ENCODE peak calls at places on chromosomes 6 and 20, in eight cellular contexts. One of them, this sample, is unnamed.

GRCh38 chr6:29631860-29632731 is 887 bp downstream of the GABBR1 start:
- DNase-seq in endothelial cell: peak
- DNase-seq in left ventricle myocardium inferior: peak
- DNase-seq in astrocyte of the spinal cord: peak
- DNase-seq in AG04450: no peak
- DNase-seq in B cell: peak
- DNase-seq in heart right ventricle: peak
- DNase-seq in ovary: peak
- DNase-seq in this sample: no peak

GRCh38 chr6:111789593-111789992 is 83.7 kb downstream of the FYN start:
- DNase-seq in ovary: no peak
- DNase-seq in AG04450: no peak
- DNase-seq in astrocyte of the spinal cord: no peak
- DNase-seq in B cell: no peak
- DNase-seq in endothelial cell: no peak
- DNase-seq in heart right ventricle: no peak
- DNase-seq in left ventricle myocardium inferior: peak
- DNase-seq in this sample: no peak

GRCh38 chr6:153956807-153957206 is 82.2 kb upstream of the OPRM1 start:
- DNase-seq in heart right ventricle: no peak
- DNase-seq in endothelial cell: no peak
- DNase-seq in AG04450: no peak
- DNase-seq in left ventricle myocardium inferior: no peak
- DNase-seq in astrocyte of the spinal cord: no peak
- DNase-seq in ovary: no peak
- DNase-seq in B cell: no peak
- DNase-seq in this sample: no peak

GRCh38 chr20:62019881-62020492 is 45.7 kb downstream of the TAF4 start:
- DNase-seq in heart right ventricle: peak
- DNase-seq in AG04450: no peak
- DNase-seq in ovary: peak
- DNase-seq in endothelial cell: no peak
- DNase-seq in B cell: no peak
- DNase-seq in left ventricle myocardium inferior: peak
- DNase-seq in astrocyte of the spinal cord: no peak
- DNase-seq in this sample: no peak

GRCh38 chr6:140433072-140433471 is 1058.6 kb upstream of the CITED2 start:
- DNase-seq in AG04450: no peak
- DNase-seq in ovary: no peak
- DNase-seq in B cell: no peak
- DNase-seq in astrocyte of the spinal cord: no peak
- DNase-seq in heart right ventricle: no peak
- DNase-seq in left ventricle myocardium inferior: no peak
- DNase-seq in endothelial cell: no peak
- DNase-seq in this sample: no peak

GRCh38 chr20:63067266-63067635 is 60.5 kb upstream of the BHLHE23 start:
- DNase-seq in ovary: no peak
- DNase-seq in B cell: no peak
- DNase-seq in endothelial cell: no peak
- DNase-seq in astrocyte of the spinal cord: no peak
- DNase-seq in AG04450: no peak
- DNase-seq in heart right ventricle: peak
- DNase-seq in left ventricle myocardium inferior: no peak
- DNase-seq in this sample: no peak

GRCh38 chr6:115838763-115839401 is 221.8 kb downstream of the FRK start:
- DNase-seq in endothelial cell: peak
- DNase-seq in heart right ventricle: no peak
- DNase-seq in ovary: no peak
- DNase-seq in B cell: no peak
- DNase-seq in left ventricle myocardium inferior: no peak
- DNase-seq in AG04450: no peak
- DNase-seq in astrocyte of the spinal cord: peak
- DNase-seq in this sample: peak

GRCh38 chr20:38840053-38840893 is 34.8 kb downstream of the PPP1R16B start:
- DNase-seq in heart right ventricle: no peak
- DNase-seq in B cell: no peak
- DNase-seq in left ventricle myocardium inferior: no peak
- DNase-seq in ovary: no peak
- DNase-seq in AG04450: no peak
- DNase-seq in astrocyte of the spinal cord: no peak
- DNase-seq in endothelial cell: no peak
- DNase-seq in this sample: no peak

GRCh38 chr6:129162605-129163004 is 279.7 kb downstream of the LAMA2 start:
- DNase-seq in left ventricle myocardium inferior: no peak
- DNase-seq in ovary: no peak
- DNase-seq in heart right ventricle: no peak
- DNase-seq in astrocyte of the spinal cord: no peak
- DNase-seq in endothelial cell: no peak
- DNase-seq in B cell: no peak
- DNase-seq in AG04450: no peak
- DNase-seq in this sample: no peak

GRCh38 chr20:34515484-34516037 is 661 bp upstream of the DYNLRB1 start:
- DNase-seq in AG04450: no peak
- DNase-seq in endothelial cell: peak
- DNase-seq in ovary: peak
- DNase-seq in B cell: peak
- DNase-seq in left ventricle myocardium inferior: peak
- DNase-seq in astrocyte of the spinal cord: peak
- DNase-seq in heart right ventricle: peak
- DNase-seq in this sample: peak

GRCh38 chr6:167581637-167582036 is 245.1 kb upstream of the AFDN start:
- DNase-seq in astrocyte of the spinal cord: no peak
- DNase-seq in heart right ventricle: no peak
- DNase-seq in endothelial cell: no peak
- DNase-seq in ovary: no peak
- DNase-seq in left ventricle myocardium inferior: no peak
- DNase-seq in B cell: no peak
- DNase-seq in AG04450: no peak
- DNase-seq in this sample: no peak

GRCh38 chr6:139764498-139764986 is 390.1 kb upstream of the CITED2 start:
- DNase-seq in ovary: peak
- DNase-seq in AG04450: peak
- DNase-seq in left ventricle myocardium inferior: no peak
- DNase-seq in endothelial cell: no peak
- DNase-seq in heart right ventricle: no peak
- DNase-seq in astrocyte of the spinal cord: peak
- DNase-seq in B cell: no peak
- DNase-seq in this sample: peak

GRCh38 chr6:155389130-155389529 is 66.5 kb downstream of the NOX3 start:
- DNase-seq in left ventricle myocardium inferior: no peak
- DNase-seq in astrocyte of the spinal cord: no peak
- DNase-seq in ovary: no peak
- DNase-seq in B cell: no peak
- DNase-seq in endothelial cell: no peak
- DNase-seq in heart right ventricle: no peak
- DNase-seq in AG04450: no peak
- DNase-seq in this sample: no peak

GRCh38 chr6:69693749-69694148 is 103.1 kb downstream of the LMBRD1 start:
- DNase-seq in AG04450: no peak
- DNase-seq in heart right ventricle: no peak
- DNase-seq in astrocyte of the spinal cord: peak
- DNase-seq in ovary: no peak
- DNase-seq in B cell: no peak
- DNase-seq in left ventricle myocardium inferior: no peak
- DNase-seq in endothelial cell: no peak
- DNase-seq in this sample: no peak

GRCh38 chr6:75351570-75351969 is 67.0 kb upstream of the TMEM30A start:
- DNase-seq in ovary: no peak
- DNase-seq in endothelial cell: no peak
- DNase-seq in left ventricle myocardium inferior: no peak
- DNase-seq in heart right ventricle: no peak
- DNase-seq in astrocyte of the spinal cord: no peak
- DNase-seq in AG04450: no peak
- DNase-seq in B cell: no peak
- DNase-seq in this sample: no peak

GRCh38 chr6:105985816-105986632 is 100.1 kb upstream of the PRDM1 start:
- DNase-seq in endothelial cell: no peak
- DNase-seq in left ventricle myocardium inferior: no peak
- DNase-seq in AG04450: no peak
- DNase-seq in ovary: no peak
- DNase-seq in heart right ventricle: peak
- DNase-seq in astrocyte of the spinal cord: peak
- DNase-seq in B cell: peak
- DNase-seq in this sample: no peak

GRCh38 chr6:142542704-142543233 is 241.0 kb downstream of the ADGRG6 start:
- DNase-seq in AG04450: peak
- DNase-seq in B cell: no peak
- DNase-seq in endothelial cell: no peak
- DNase-seq in left ventricle myocardium inferior: peak
- DNase-seq in ovary: peak
- DNase-seq in heart right ventricle: peak
- DNase-seq in astrocyte of the spinal cord: peak
- DNase-seq in this sample: no peak

GRCh38 chr20:22918286-22918983 is 116.7 kb upstream of the SSTR4 start:
- DNase-seq in ovary: no peak
- DNase-seq in astrocyte of the spinal cord: no peak
- DNase-seq in left ventricle myocardium inferior: no peak
- DNase-seq in AG04450: no peak
- DNase-seq in endothelial cell: no peak
- DNase-seq in heart right ventricle: no peak
- DNase-seq in B cell: no peak
- DNase-seq in this sample: no peak
- TF ChIP-seq CTCF in ovary: no peak
- TF ChIP-seq CTCF in astrocyte of the spinal cord: no peak
- TF ChIP-seq CTCF in left ventricle myocardium inferior: no peak
- TF ChIP-seq CTCF in AG04450: no peak
- TF ChIP-seq CTCF in endothelial cell: no peak
- TF ChIP-seq CTCF in heart right ventricle: no peak
- TF ChIP-seq CTCF in B cell: no peak
- TF ChIP-seq CTCF in this sample: no peak

DNA sequence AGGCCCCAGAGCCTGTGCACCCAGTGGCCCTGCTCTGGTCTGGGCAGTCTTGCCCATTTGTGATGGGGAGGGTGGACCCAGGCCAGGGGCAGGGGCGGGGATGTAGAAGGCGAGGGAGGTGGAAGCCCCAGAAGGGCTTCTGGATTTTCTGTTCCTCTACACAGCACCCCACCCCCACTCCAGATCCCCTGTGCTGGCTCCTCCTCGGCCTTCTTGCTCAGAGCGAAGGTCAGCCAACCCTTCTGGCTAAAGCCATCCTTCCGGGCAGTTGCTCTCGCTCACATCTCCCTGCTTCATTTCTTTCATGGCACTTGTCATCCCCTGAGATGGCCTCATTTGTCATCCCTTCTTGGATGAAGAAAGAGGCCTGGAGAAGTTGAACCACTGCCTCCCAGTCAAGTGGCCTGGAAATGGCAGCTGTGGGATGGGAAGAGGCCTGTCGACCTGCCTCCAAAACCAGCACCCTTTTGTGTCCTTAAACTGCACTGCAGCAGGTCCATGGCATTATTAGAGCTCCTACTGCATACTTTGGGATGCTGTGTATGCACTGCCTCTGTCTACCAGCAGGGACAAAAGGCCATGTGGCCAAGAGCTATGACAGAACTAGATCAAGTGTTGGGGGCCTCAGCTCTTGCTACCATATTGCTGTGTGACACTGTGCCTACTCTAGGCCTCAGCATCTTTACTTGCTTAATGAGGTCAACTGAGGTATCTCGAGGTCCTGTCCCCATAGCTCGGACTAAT is 19.9 kb downstream of the PEDS1 start:
- DNase-seq in endothelial cell: no peak
- DNase-seq in heart right ventricle: no peak
- DNase-seq in astrocyte of the spinal cord: no peak
- DNase-seq in ovary: no peak
- DNase-seq in B cell: no peak
- DNase-seq in left ventricle myocardium inferior: no peak
- DNase-seq in AG04450: no peak
- DNase-seq in this sample: no peak
- TF ChIP-seq CTCF in endothelial cell: no peak
- TF ChIP-seq CTCF in heart right ventricle: no peak
- TF ChIP-seq CTCF in astrocyte of the spinal cord: peak
- TF ChIP-seq CTCF in ovary: no peak
- TF ChIP-seq CTCF in B cell: no peak
- TF ChIP-seq CTCF in left ventricle myocardium inferior: peak
- TF ChIP-seq CTCF in AG04450: no peak
- TF ChIP-seq CTCF in this sample: peak

DNA sequence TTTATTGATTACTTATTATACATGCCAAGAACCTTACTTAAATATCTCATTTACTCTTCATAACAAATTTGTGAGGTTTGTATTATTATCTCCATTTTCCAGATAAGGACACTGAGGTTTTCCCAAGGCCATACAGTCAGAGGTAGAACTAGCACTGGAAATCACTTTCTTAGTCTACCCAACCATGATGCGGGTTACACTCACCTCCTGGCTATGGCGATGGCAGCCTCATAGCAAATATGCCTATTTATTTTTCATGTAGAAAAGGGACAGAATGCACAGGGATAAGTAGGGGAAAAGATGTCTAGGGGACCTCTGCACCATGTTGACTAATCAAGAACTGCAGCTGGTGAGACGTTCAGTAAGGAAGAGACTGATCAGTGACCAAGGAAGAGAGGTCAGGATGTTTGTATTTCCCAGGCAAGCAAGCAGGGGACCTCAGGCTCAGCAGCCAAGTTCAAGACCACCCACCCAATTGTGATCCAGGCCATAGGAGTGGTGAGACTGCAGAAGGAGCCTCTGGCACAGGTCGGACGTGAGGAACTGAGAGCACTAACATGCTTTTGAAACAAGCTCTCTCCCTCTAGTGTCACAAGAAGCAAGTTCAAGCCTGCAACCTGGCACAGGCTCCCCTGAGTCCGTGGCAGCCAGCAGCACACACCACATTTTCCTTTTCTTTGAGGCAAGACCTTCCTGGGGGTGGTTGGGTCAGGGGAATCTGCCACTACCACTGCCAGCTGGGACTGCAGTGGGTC is 97.8 kb downstream of the GMPR start:
- DNase-seq in endothelial cell: no peak
- DNase-seq in AG04450: no peak
- DNase-seq in left ventricle myocardium inferior: no peak
- DNase-seq in ovary: no peak
- DNase-seq in heart right ventricle: no peak
- DNase-seq in B cell: no peak
- DNase-seq in astrocyte of the spinal cord: no peak
- DNase-seq in this sample: peak
- TF ChIP-seq CTCF in endothelial cell: no peak
- TF ChIP-seq CTCF in AG04450: no peak
- TF ChIP-seq CTCF in left ventricle myocardium inferior: no peak
- TF ChIP-seq CTCF in ovary: no peak
- TF ChIP-seq CTCF in heart right ventricle: no peak
- TF ChIP-seq CTCF in B cell: no peak
- TF ChIP-seq CTCF in astrocyte of the spinal cord: no peak
- TF ChIP-seq CTCF in this sample: no peak

DNA sequence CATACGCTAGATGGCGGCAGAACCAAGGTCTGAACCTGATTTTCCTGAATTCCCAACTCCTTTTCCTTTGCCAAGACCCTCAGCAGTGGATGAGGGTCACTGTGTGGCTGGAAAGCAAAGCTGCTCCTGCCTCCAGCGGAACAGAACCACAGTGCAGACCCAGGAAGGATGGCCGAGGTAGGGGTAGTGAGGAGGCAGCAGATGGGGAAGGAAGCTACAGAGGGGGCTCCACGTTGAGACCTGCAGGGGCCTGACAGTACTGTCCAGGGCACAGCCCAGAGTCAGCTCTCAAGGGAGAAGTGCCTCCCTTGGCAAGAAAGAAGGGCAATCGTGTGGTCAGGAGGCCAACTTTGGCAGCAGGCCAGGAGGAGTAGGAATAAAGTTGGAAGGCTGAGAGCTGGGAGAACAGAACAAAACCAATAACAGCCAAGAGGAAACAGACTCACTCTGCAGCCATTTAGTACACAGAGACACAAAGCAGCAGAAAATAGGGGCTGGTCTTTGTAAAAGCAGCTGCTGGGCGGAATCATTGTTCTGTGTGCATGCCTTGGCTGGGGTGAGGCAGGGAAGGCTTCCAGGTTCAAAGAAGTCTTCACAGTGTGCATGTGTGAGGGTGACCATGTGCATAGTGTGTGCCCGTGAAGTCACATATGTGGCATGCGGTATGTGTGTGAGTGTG is 3.1 kb downstream of the GABRR2 start:
- DNase-seq in astrocyte of the spinal cord: peak
- DNase-seq in endothelial cell: peak
- DNase-seq in heart right ventricle: peak
- DNase-seq in AG04450: no peak
- DNase-seq in ovary: peak
- DNase-seq in left ventricle myocardium inferior: peak
- DNase-seq in B cell: no peak
- DNase-seq in this sample: no peak
- TF ChIP-seq CTCF in astrocyte of the spinal cord: peak
- TF ChIP-seq CTCF in endothelial cell: no peak
- TF ChIP-seq CTCF in heart right ventricle: peak
- TF ChIP-seq CTCF in AG04450: peak
- TF ChIP-seq CTCF in ovary: no peak
- TF ChIP-seq CTCF in left ventricle myocardium inferior: peak
- TF ChIP-seq CTCF in B cell: no peak
- TF ChIP-seq CTCF in this sample: no peak

This sample was measured in GM12865.